ENCODE peak calls at places on chromosome 13, in seven cellular contexts. R, W, F, Z, U, N and Q are unnamed samples.

GRCh38 chr13:102569488-102569887 is 27.3 kb upstream of the TPP2 start:
- DNase-seq in N (no peak), F (peak), Z (peak), R (no peak), U (no peak), W (no peak), Q (no peak)

GRCh38 chr13:88602786-88603777 is 931.9 kb downstream of the SLITRK5 start:
- DNase-seq in Z (no peak), U (no peak), W (no peak), F (no peak), N (no peak), R (peak), Q (no peak)

GRCh38 chr13:51000576-51001260 is 91.1 kb downstream of the RNASEH2B start:
- DNase-seq in Z (peak), U (no peak), F (peak), R (peak), W (no peak), N (no peak), Q (no peak)

GRCh38 chr13:95527955-95528354 is 24.6 kb upstream of the CLDN10 start:
- DNase-seq in F (no peak), N (no peak), Z (no peak), U (no peak), R (no peak), W (no peak), Q (no peak)

GRCh38 chr13:23754506-23754905 is 134.7 kb downstream of the MIPEP start:
- DNase-seq in W (no peak), F (no peak), R (no peak), Z (no peak), U (no peak), N (peak), Q (no peak)

GRCh38 chr13:45781553-45782326 is 69.8 kb downstream of the SIAH3 start:
- DNase-seq in U (no peak), R (no peak), Z (peak), N (no peak), F (peak), W (no peak), Q (no peak)

GRCh38 chr13:25494708-25495411 is 123.1 kb downstream of the ATP8A2 start:
- DNase-seq in U (no peak), F (no peak), R (no peak), W (no peak), Z (no peak), N (no peak), Q (no peak)

GRCh38 chr13:60427285-60427684 is 30.3 kb downstream of the TDRD3 start:
- DNase-seq in R (no peak), Z (no peak), U (no peak), W (no peak), F (no peak), N (no peak), Q (no peak)

GRCh38 chr13:79870766-79871165 is 389.8 kb downstream of the NDFIP2 start:
- DNase-seq in F (peak), Z (no peak), R (peak), N (no peak), W (no peak), U (no peak), Q (no peak)

GRCh38 chr13:41942462-41943094 is 18.3 kb downstream of the VWA8 start:
- DNase-seq in Z (peak), F (peak), W (no peak), R (peak), U (no peak), N (no peak), Q (peak)

GRCh38 chr13:111158136-111158805 is 43.2 kb downstream of the ARHGEF7 start:
- DNase-seq in Z (peak), U (no peak), F (peak), N (no peak), R (no peak), W (no peak), Q (no peak)